ENCODE peak calls at places on chromosomes 3 and 15, in seven cellular contexts. I is NCI-H524; B is GM23248; J is astrocyte of the hippocampus; Y is tibial artery; U is stimulated activated CD4-positive, alpha-beta T cell treated with anti-CD3 and anti-CD28 coated beads, TNF-alpha, amount 100 ng/mL, for 48 hours; F is T47D. G is an unnamed sample.

GRCh38 chr3:126212629-126213375 is 32.4 kb upstream of the ALDH1L1 start:
- DNase-seq in I (peak), B (peak), J (peak), Y (no peak), U (no peak), F (no peak), G (no peak)

GRCh38 chr15:57541805-57542504 is 49.7 kb upstream of the MYZAP start:
- DNase-seq in I (peak), B (peak), J (peak), Y (peak), U (no peak), F (peak), G (peak)

GRCh38 chr3:168517514-168518071 is 421.9 kb upstream of the GOLIM4 start:
- DNase-seq in I (no peak), B (no peak), J (peak), Y (no peak), U (no peak), F (no peak), G (no peak)

GRCh38 chr15:57500979-57501576 is 90.6 kb upstream of the MYZAP start:
- DNase-seq in I (no peak), B (peak), J (peak), Y (no peak), U (no peak), F (no peak), G (no peak)

GRCh38 chr15:78065284-78065872 is 12.1 kb downstream of the TBC1D2B start:
- DNase-seq in I (no peak), B (peak), J (peak), Y (peak), U (no peak), F (no peak), G (peak)

GRCh38 chr3:188067932-188068331 is 86.0 kb upstream of the LPP start:
- DNase-seq in I (no peak), B (peak), J (peak), Y (no peak), U (no peak), F (no peak), G (peak)

GRCh38 chr3:162034368-162034767 is 537.8 kb downstream of the OTOL1 start:
- DNase-seq in I (no peak), B (peak), J (peak), Y (no peak), U (no peak), F (no peak), G (no peak)

GRCh38 chr3:194097141-194097880 is 38.6 kb upstream of the HES1 start:
- DNase-seq in I (no peak), B (peak), J (peak), Y (no peak), U (no peak), F (no peak), G (no peak)

GRCh38 chr15:85639752-85640381 is 154.9 kb downstream of the KLHL25 start:
- DNase-seq in I (peak), B (peak), J (peak), Y (no peak), U (no peak), F (no peak), G (no peak)

GRCh38 chr3:4745240-4745620 is 234.0 kb upstream of the BHLHE40 start:
- DNase-seq in I (no peak), B (peak), J (no peak), Y (no peak), U (no peak), F (no peak), G (no peak)

GRCh38 chr3:2517479-2518188 is 419.0 kb downstream of the CNTN4 start:
- DNase-seq in I (peak), B (no peak), J (no peak), Y (no peak), U (no peak), F (no peak), G (no peak)

GRCh38 chr3:127068871-127069270 is 86.0 kb downstream of the PLXNA1 start:
- DNase-seq in I (no peak), B (no peak), J (no peak), Y (no peak), U (no peak), F (no peak), G (no peak)

GRCh38 chr3:127384717-127385539 is 97.1 kb upstream of the PRR20G start:
- DNase-seq in I (no peak), B (no peak), J (no peak), Y (no peak), U (no peak), F (no peak), G (no peak)

GRCh38 chr3:81846988-81847387 is 85.5 kb upstream of the GBE1 start:
- DNase-seq in I (no peak), B (no peak), J (no peak), Y (no peak), U (no peak), F (no peak), G (no peak)

GRCh38 chr3:169658311-169658931 is 5.1 kb downstream of the MECOM start:
- DNase-seq in I (no peak), B (no peak), J (no peak), Y (no peak), U (no peak), F (no peak), G (no peak)

GRCh38 chr15:68802373-68802772 is 18.3 kb downstream of the ANP32A start:
- DNase-seq in I (no peak), B (no peak), J (no peak), Y (no peak), U (no peak), F (no peak), G (no peak)

GRCh38 chr15:67100808-67101581 is 35.6 kb downstream of the SMAD3 start:
- DNase-seq in I (no peak), B (no peak), J (no peak), Y (no peak), U (peak), F (no peak), G (no peak)

GRCh38 chr3:30443756-30444673 is 162.4 kb upstream of the TGFBR2 start:
- DNase-seq in I (no peak), B (peak), J (peak), Y (no peak), U (no peak), F (no peak), G (no peak)

GRCh38 chr3:29100292-29100691 is 180.6 kb upstream of the RBMS3 start:
- DNase-seq in I (no peak), B (peak), J (no peak), Y (no peak), U (no peak), F (no peak), G (no peak)

GRCh38 chr3:99920530-99921376 is 103.1 kb downstream of the CMSS1 start:
- DNase-seq in I (no peak), B (peak), J (peak), Y (peak), U (no peak), F (no peak), G (no peak)

GRCh38 chr15:25176991-25177954 is 222.5 kb downstream of the SNRPN start:
- DNase-seq in I (no peak), B (no peak), J (no peak), Y (peak), U (no peak), F (no peak), G (peak)

GRCh38 chr3:149744151-149744550 is 8.1 kb downstream of the COMMD2 start:
- DNase-seq in I (no peak), B (no peak), J (no peak), Y (no peak), U (no peak), F (no peak), G (no peak)

GRCh38 chr15:51629612-51630011 is 7.0 kb upstream of the DMXL2 start:
- DNase-seq in I (no peak), B (peak), J (no peak), Y (peak), U (no peak), F (no peak), G (no peak)

GRCh38 chr3:44326035-44326434 is 12.5 kb upstream of the TCAIM start:
- DNase-seq in I (no peak), B (peak), J (no peak), Y (no peak), U (no peak), F (no peak), G (no peak)

GRCh38 chr15:75928680-75929608 is 25.3 kb downstream of the FBXO22 start:
- DNase-seq in I (no peak), B (peak), J (peak), Y (no peak), U (no peak), F (peak), G (no peak)

GRCh38 chr15:91947370-91947769 is 93.9 kb downstream of the SLCO3A1 start:
- DNase-seq in I (no peak), B (no peak), J (no peak), Y (no peak), U (no peak), F (no peak), G (no peak)

GRCh38 chr15:60004019-60004845 is at the start of gene FOXB1:
- DNase-seq in I (peak), B (no peak), J (no peak), Y (no peak), U (no peak), F (no peak), G (no peak)

GRCh38 chr15:48898083-48898482 is 20.1 kb downstream of the EID1 start:
- DNase-seq in I (no peak), B (no peak), J (no peak), Y (no peak), U (no peak), F (no peak), G (no peak)

GRCh38 chr3:160808838-160809237 is 52.8 kb downstream of the PPM1L start:
- DNase-seq in I (no peak), B (no peak), J (no peak), Y (peak), U (no peak), F (no peak), G (no peak)

GRCh38 chr15:26686547-26687187 is 86.2 kb downstream of the GABRB3 start:
- DNase-seq in I (no peak), B (no peak), J (no peak), Y (no peak), U (no peak), F (no peak), G (no peak)

GRCh38 chr3:136018876-136019275 is 53.3 kb downstream of the PPP2R3A start:
- DNase-seq in I (no peak), B (peak), J (no peak), Y (no peak), U (no peak), F (no peak), G (no peak)

GRCh38 chr3:61668317-61668864 is 107.0 kb downstream of the PTPRG start:
- DNase-seq in I (no peak), B (no peak), J (no peak), Y (no peak), U (no peak), F (no peak), G (no peak)

GRCh38 chr3:88542916-88543315 is 393.2 kb downstream of the C3orf38 start:
- DNase-seq in I (peak), B (no peak), J (no peak), Y (no peak), U (no peak), F (no peak), G (no peak)

GRCh38 chr3:127486337-127486944 is 104.1 kb downstream of the TPRA1 start:
- DNase-seq in I (no peak), B (no peak), J (no peak), Y (no peak), U (no peak), F (no peak), G (no peak)

GRCh38 chr15:77748078-77749064 is 115.7 kb upstream of the LINGO1 start:
- DNase-seq in I (no peak), B (no peak), J (no peak), Y (no peak), U (no peak), F (no peak), G (no peak)

G was measured in SJSA1.